ENCODE peak calls at places on chromosomes 5 and 9, in six cellular contexts. P is AG09319, N is T-helper 1 cell, F is GM23248, B is amniotic stem cell, W is NCI-H187 treated with DMSO at 0.1 percent for 48 hours. A is an unnamed sample.

GRCh38 chr9:23005061-23005690 is 558.6 kb downstream of the DMRTA1 start:
- DNase-seq in P (no peak), N (no peak), F (peak), B (no peak), W (no peak), A (no peak)

GRCh38 chr5:77561965-77562364 is 69.8 kb upstream of the WDR41 start:
- DNase-seq in P (no peak), N (no peak), F (no peak), B (no peak), W (no peak), A (no peak)

GRCh38 chr9:33921967-33922895 is 105.3 kb downstream of the UBE2R2 start:
- DNase-seq in P (no peak), N (no peak), F (peak), B (no peak), W (no peak), A (no peak)

GRCh38 chr5:181246276-181247050 is 2.8 kb upstream of the RACK1 start:
- DNase-seq in P (peak), N (peak), F (peak), B (no peak), W (no peak), A (no peak)

GRCh38 chr5:125058185-125058826 is 311.9 kb upstream of the ZNF608 start:
- DNase-seq in P (peak), N (no peak), F (peak), B (no peak), W (peak), A (no peak)

GRCh38 chr5:84796399-84796798 is 411.7 kb upstream of the EDIL3 start:
- DNase-seq in P (no peak), N (no peak), F (no peak), B (no peak), W (no peak), A (no peak)

GRCh38 chr5:102755691-102756371 is 726 bp downstream of the PAM start:
- DNase-seq in P (no peak), N (peak), F (peak), B (peak), W (peak), A (peak)

GRCh38 chr9:19116391-19116790 is 10.9 kb downstream of the PLIN2 start:
- DNase-seq in P (no peak), N (no peak), F (peak), B (no peak), W (no peak), A (no peak)

GRCh38 chr5:85441138-85441537 is 1056.5 kb upstream of the EDIL3 start:
- DNase-seq in P (no peak), N (no peak), F (no peak), B (no peak), W (no peak), A (no peak)

GRCh38 chr5:43352131-43352530 is 38.9 kb upstream of the HMGCS1 start:
- DNase-seq in P (no peak), N (no peak), F (no peak), B (no peak), W (no peak), A (no peak)

GRCh38 chr9:83359039-83359438 is 179.2 kb downstream of the FRMD3 start:
- DNase-seq in P (no peak), N (no peak), F (no peak), B (no peak), W (no peak), A (no peak)

GRCh38 chr9:36835271-36835996 is 198.6 kb downstream of the PAX5 start:
- DNase-seq in P (no peak), N (no peak), F (no peak), B (no peak), W (no peak), A (no peak)

GRCh38 chr9:130995399-130995941 is 13.5 kb upstream of the LAMC3 start:
- DNase-seq in P (no peak), N (no peak), F (peak), B (no peak), W (no peak), A (no peak)

GRCh38 chr9:111529787-111530186 is 4.8 kb downstream of the ZNF483 start:
- DNase-seq in P (no peak), N (no peak), F (no peak), B (no peak), W (no peak), A (no peak)

GRCh38 chr9:70004310-70004709 is 39.3 kb upstream of the MAMDC2 start:
- DNase-seq in P (no peak), N (no peak), F (peak), B (no peak), W (no peak), A (no peak)

GRCh38 chr9:111730937-111731567 is 63.7 kb downstream of the SHOC1 start:
- DNase-seq in P (no peak), N (no peak), F (no peak), B (no peak), W (no peak), A (no peak)

GRCh38 chr5:107428303-107428761 is 242.4 kb downstream of the EFNA5 start:
- DNase-seq in P (no peak), N (no peak), F (no peak), B (no peak), W (no peak), A (no peak)

GRCh38 chr5:6820851-6821479 is 107.7 kb downstream of the TENT4A start:
- DNase-seq in P (no peak), N (no peak), F (peak), B (no peak), W (no peak), A (peak)

GRCh38 chr9:36999728-37000333 is 34.2 kb downstream of the PAX5 start:
- DNase-seq in P (no peak), N (no peak), F (no peak), B (no peak), W (no peak), A (no peak)

GRCh38 chr9:127763918-127764384 is 14.5 kb downstream of the SH2D3C start:
- DNase-seq in P (no peak), N (no peak), F (peak), B (no peak), W (no peak), A (no peak)

GRCh38 chr5:81994679-81995078 is 22.9 kb downstream of the ATG10 start:
- DNase-seq in P (no peak), N (no peak), F (peak), B (no peak), W (no peak), A (no peak)

GRCh38 chr9:126702501-126703329 is 89.0 kb downstream of the LMX1B start:
- DNase-seq in P (no peak), N (no peak), F (peak), B (no peak), W (no peak), A (no peak)

GRCh38 chr5:141734501-141735231 is 52.6 kb upstream of the ARAP3 start:
- DNase-seq in P (no peak), N (no peak), F (peak), B (peak), W (peak), A (peak)

GRCh38 chr5:2487152-2487763 is 264.2 kb downstream of the IRX2 start:
- DNase-seq in P (no peak), N (no peak), F (no peak), B (no peak), W (no peak), A (no peak)

GRCh38 chr5:83149671-83150070 is 72.3 kb downstream of the XRCC4 start:
- DNase-seq in P (no peak), N (no peak), F (peak), B (no peak), W (no peak), A (no peak)

GRCh38 chr5:129359450-129359849 is 100.6 kb upstream of the ADAMTS19 start:
- DNase-seq in P (no peak), N (no peak), F (no peak), B (no peak), W (no peak), A (no peak)

GRCh38 chr5:133353741-133354140 is 258.6 kb downstream of the FSTL4 start:
- DNase-seq in P (no peak), N (no peak), F (no peak), B (no peak), W (no peak), A (no peak)

GRCh38 chr5:88145603-88146467 is 122.8 kb downstream of the TMEM161B start:
- DNase-seq in P (no peak), N (no peak), F (peak), B (no peak), W (no peak), A (no peak)

GRCh38 chr5:78886650-78887230 is 98.4 kb downstream of the ARSB start:
- DNase-seq in P (no peak), N (no peak), F (peak), B (no peak), W (no peak), A (no peak)

GRCh38 chr9:115845648-115846312 is 307.8 kb upstream of the PAPPA start:
- DNase-seq in P (no peak), N (no peak), F (peak), B (no peak), W (no peak), A (no peak)

GRCh38 chr9:125133403-125134316 is 9.7 kb downstream of the SCAI start:
- DNase-seq in P (no peak), N (no peak), F (no peak), B (no peak), W (no peak), A (no peak)

GRCh38 chr9:28379082-28379481 is 805.8 kb upstream of the C9orf72 start:
- DNase-seq in P (no peak), N (no peak), F (no peak), B (no peak), W (no peak), A (no peak)

GRCh38 chr5:125835293-125836172 is 587.7 kb upstream of the GRAMD2B start:
- DNase-seq in P (no peak), N (no peak), F (peak), B (peak), W (no peak), A (no peak)

GRCh38 chr5:100761192-100761591 is 141.9 kb downstream of the ST8SIA4 start:
- DNase-seq in P (no peak), N (no peak), F (peak), B (no peak), W (no peak), A (no peak)

GRCh38 chr9:113632776-113633590 is 169.5 kb downstream of the RGS3 start:
- DNase-seq in P (no peak), N (no peak), F (peak), B (no peak), W (no peak), A (no peak)

GRCh38 chr9:37984672-37985611 is 81.0 kb upstream of the SLC25A51 start:
- DNase-seq in P (no peak), N (no peak), F (peak), B (peak), W (no peak), A (peak)

GRCh38 chr9:98944130-98945074 is 695 bp downstream of the COL15A1 start:
- DNase-seq in P (no peak), N (no peak), F (peak), B (no peak), W (no peak), A (no peak)

GRCh38 chr9:124040186-124040920 is 28.8 kb downstream of the LHX2 start:
- DNase-seq in P (no peak), N (no peak), F (peak), B (no peak), W (no peak), A (no peak)